ENCODE peak calls at places on chromosomes 7 and 10, in seven cellular contexts. V is Caco-2, H is H9, R is HepG2, U is endothelial cell, T is HFF-Myc, X is lung. I is an unnamed sample.

GRCh38 chr10:76333331-76333730 is 901.9 kb downstream of the LRMDA start:
- DNase-seq in T (no peak), H (no peak), R (no peak), V (no peak), U (no peak), X (no peak), I (no peak)

GRCh38 chr10:51832652-51833383 is 133.4 kb upstream of the CSTF2T start:
- DNase-seq in R (peak; percentile 44), X (no peak), V (no peak), U (no peak), H (no peak), T (peak; percentile 6), I (no peak)

GRCh38 chr10:12723240-12723639 is 278.3 kb downstream of the CCDC3 start:
- DNase-seq in U (no peak), R (no peak), T (no peak), X (no peak), H (no peak), V (no peak), I (no peak)

GRCh38 chr7:117834983-117835664 is 38.1 kb downstream of the CTTNBP2 start:
- DNase-seq in X (no peak), U (no peak), H (peak; percentile 37), V (no peak), T (no peak), R (no peak), I (no peak)

GRCh38 chr7:42096681-42097637 is 140.1 kb downstream of the GLI3 start:
- DNase-seq in X (no peak), U (no peak), H (no peak), V (no peak), T (no peak), R (no peak), I (no peak)

GRCh38 chr7:101631224-101631714 is 2.2 kb upstream of the MYL10 start:
- DNase-seq in R (no peak), T (no peak), V (no peak), X (no peak), H (no peak), U (no peak), I (no peak)

GRCh38 chr7:3591150-3591549 is 290.1 kb downstream of the SDK1 start:
- DNase-seq in R (no peak), T (no peak), X (no peak), H (no peak), U (no peak), V (no peak), I (no peak)

GRCh38 chr7:122485841-122486240 is 181.3 kb upstream of the FEZF1 start:
- DNase-seq in R (no peak), V (no peak), T (no peak), U (no peak), H (no peak), X (no peak), I (no peak)

GRCh38 chr7:50502947-50503346 is 52.8 kb upstream of the FIGNL1 start:
- DNase-seq in R (no peak), V (no peak), U (no peak), T (no peak), X (no peak), H (no peak), I (no peak)

GRCh38 chr10:124286621-124287020 is 132.1 kb downstream of the OAT start:
- DNase-seq in H (no peak), R (no peak), T (no peak), X (no peak), V (no peak), U (no peak), I (no peak)

GRCh38 chr7:47988496-47989386 is 9.3 kb upstream of the HUS1 start:
- DNase-seq in H (peak; percentile 35), U (peak; percentile 20), X (no peak), V (no peak), R (peak; percentile 13), T (no peak), I (no peak)

GRCh38 chr10:116866987-116867595 is 17.8 kb downstream of the ENO4 start:
- DNase-seq in H (no peak), V (no peak), T (no peak), U (no peak), X (no peak), R (no peak), I (no peak)

GRCh38 chr7:148953676-148954075 is 69.6 kb upstream of the EZH2 start:
- DNase-seq in H (no peak), T (no peak), U (no peak), X (no peak), V (no peak), R (no peak), I (no peak)

GRCh38 chr7:36650766-36651310 is 73.5 kb downstream of the AOAH start:
- DNase-seq in R (no peak), H (no peak), V (no peak), U (no peak), T (no peak), X (no peak), I (no peak)

GRCh38 chr10:88385601-88386203 is 197.4 kb downstream of the RNLS start:
- DNase-seq in T (no peak), R (peak; percentile 27), V (peak; percentile 75), H (peak; percentile 25), X (peak; percentile 58), U (no peak), I (peak; percentile 52)

GRCh38 chr10:119378737-119379067 is 163.8 kb downstream of the RGS10 start:
- DNase-seq in H (no peak), U (no peak), V (no peak), X (no peak), R (no peak), T (no peak), I (no peak)

GRCh38 chr10:132500781-132501415 is 36.7 kb upstream of the INPP5A start:
- DNase-seq in U (no peak), X (no peak), R (no peak), V (no peak), H (no peak), T (no peak), I (no peak)

GRCh38 chr7:105638942-105639495 is 57.7 kb upstream of the EFCAB10 start:
- DNase-seq in T (no peak), H (peak; percentile 83), R (no peak), X (no peak), V (no peak), U (no peak), I (no peak)

GRCh38 chr7:149071641-149072437 is 18.7 kb downstream of the ZNF786 start:
- DNase-seq in T (no peak), X (peak; percentile 31), U (peak; percentile 69), R (no peak), H (peak; percentile 90), V (no peak), I (peak; percentile 45)

GRCh38 chr7:128197586-128197985 is 43.5 kb upstream of the LEP start:
- DNase-seq in T (no peak), X (no peak), V (no peak), R (no peak), H (peak; percentile 26), U (no peak), I (no peak)

GRCh38 chr7:18877874-18878273 is 239.6 kb downstream of the TWIST1 start:
- DNase-seq in R (no peak), H (no peak), U (no peak), X (no peak), V (no peak), T (no peak), I (no peak)

GRCh38 chr7:23347682-23348180 is 48.6 kb downstream of the MALSU1 start:
- DNase-seq in H (no peak), T (peak; percentile 81), X (no peak), R (no peak), V (no peak), U (no peak), I (no peak)

GRCh38 chr7:3271298-3271697 is 29.8 kb upstream of the SDK1 start:
- DNase-seq in V (no peak), R (no peak), T (no peak), X (no peak), H (no peak), U (no peak), I (no peak)

DNA sequence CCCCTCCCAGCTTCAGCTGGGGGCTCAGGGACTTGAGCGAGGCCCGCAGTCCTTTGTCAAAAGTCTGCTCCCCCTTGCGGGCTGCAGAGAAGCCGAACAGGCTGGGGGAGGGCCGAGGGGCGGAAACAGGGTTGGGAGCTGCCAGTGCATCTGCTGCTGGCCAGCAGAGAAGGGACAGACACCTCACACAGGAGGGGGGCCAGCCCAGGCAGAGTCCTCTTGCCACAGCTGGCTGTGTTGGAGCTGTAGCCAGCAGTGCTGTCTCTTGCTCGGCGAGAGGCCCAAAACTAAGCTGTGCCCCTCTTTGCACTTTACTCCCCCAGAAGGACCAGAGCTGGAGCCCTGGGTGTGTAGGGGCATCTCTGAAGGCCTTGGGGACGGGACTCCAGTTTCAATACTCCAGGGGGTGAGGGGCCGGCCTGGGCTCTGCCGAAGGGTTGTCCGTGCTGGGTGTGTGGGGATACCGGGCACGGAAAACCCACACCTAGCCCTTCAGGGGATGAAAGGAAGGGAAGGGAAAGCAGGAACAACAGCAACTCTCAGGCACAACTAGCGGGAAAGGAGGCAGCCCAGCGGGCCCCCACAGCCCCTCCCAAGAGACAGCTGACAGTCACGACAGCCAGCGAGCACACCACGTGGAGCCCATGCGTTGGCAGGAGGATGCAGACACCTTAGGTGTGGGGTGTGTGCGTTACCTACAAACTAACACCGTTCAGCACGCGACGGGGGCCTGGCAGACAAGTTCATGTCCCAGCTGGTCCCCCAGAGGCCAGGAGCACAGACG is 17.8 kb downstream of the YKT6 start:
- DNase-seq in X (no peak), T (no peak), U (peak; percentile 64), R (peak; percentile 56), H (peak; percentile 94), V (peak; percentile 34), I (no peak)
- TF ChIP-seq CTCF in X (no peak), T (peak; percentile 26), U (no peak), R (peak; percentile 68), H (peak; percentile 54), V (no peak), I (no peak)

GRCh38 chr7:93804726-93805125 is 85.8 kb downstream of the TFPI2 start:
- DNase-seq in H (no peak), V (no peak), X (no peak), R (no peak), T (no peak), U (no peak), I (no peak)

GRCh38 chr7:93799750-93800357 is 90.7 kb downstream of the TFPI2 start:
- DNase-seq in R (no peak), T (peak; percentile 10), H (no peak), V (no peak), X (no peak), U (no peak), I (peak; percentile 17)
- TF ChIP-seq CTCF in R (peak; percentile 23), T (peak; percentile 30), H (peak; percentile 72), V (peak; percentile 32), X (no peak), U (peak; percentile 70), I (peak; percentile 53)

GRCh38 chr10:123166618-123167017 is 12.4 kb downstream of the BUB3 start:
- DNase-seq in R (no peak), H (no peak), U (no peak), V (no peak), T (no peak), X (no peak), I (no peak)

GRCh38 chr10:123170961-123171360 is 16.8 kb downstream of the BUB3 start:
- DNase-seq in U (no peak), T (no peak), H (no peak), R (peak; percentile 49), V (no peak), X (no peak), I (no peak)

GRCh38 chr10:123160311-123160980 is 6.2 kb downstream of the BUB3 start:
- DNase-seq in H (no peak), V (no peak), U (no peak), T (no peak), X (no peak), R (no peak), I (no peak)

GRCh38 chr10:123165445-123166072 is 11.4 kb downstream of the BUB3 start:
- DNase-seq in R (no peak), X (no peak), T (no peak), H (no peak), U (no peak), V (no peak), I (no peak)
- TF ChIP-seq CTCF in R (peak; percentile 32), X (no peak), T (peak; percentile 4), H (peak; percentile 40), U (no peak), V (no peak), I (no peak)

GRCh38 chr7:26794541-26794940 is 69.8 kb downstream of the SKAP2 start:
- DNase-seq in U (no peak), V (no peak), T (no peak), H (no peak), X (no peak), R (no peak), I (no peak)
- TF ChIP-seq CTCF in U (no peak), V (no peak), T (no peak), H (no peak), X (no peak), R (no peak), I (no peak)